ENCODE peak calls at places on chromosomes 7 and 10, in nine cellular contexts. One of them, this sample, is unnamed.

GRCh38 chr10:102917314-102917961 is 656 bp upstream of the CNNM2 start:
- DNase-seq in lung: peak
- DNase-seq in A549: peak
- DNase-seq in colonic mucosa: peak
- DNase-seq in mammary epithelial cell: peak
- DNase-seq in spleen: peak
- DNase-seq in CD4-positive, alpha-beta T cell: peak
- DNase-seq in pancreas: peak
- DNase-seq in PC-3: peak
- DNase-seq in this sample: peak

GRCh38 chr10:110103921-110104461 is 96.2 kb downstream of the ADD3 start:
- DNase-seq in lung: no peak
- DNase-seq in A549: no peak
- DNase-seq in colonic mucosa: no peak
- DNase-seq in mammary epithelial cell: no peak
- DNase-seq in spleen: no peak
- DNase-seq in CD4-positive, alpha-beta T cell: no peak
- DNase-seq in pancreas: no peak
- DNase-seq in PC-3: no peak
- DNase-seq in this sample: no peak

GRCh38 chr7:32218741-32219283 is 148.6 kb upstream of the PDE1C start:
- DNase-seq in lung: no peak
- DNase-seq in A549: no peak
- DNase-seq in colonic mucosa: no peak
- DNase-seq in mammary epithelial cell: peak
- DNase-seq in spleen: no peak
- DNase-seq in CD4-positive, alpha-beta T cell: no peak
- DNase-seq in pancreas: no peak
- DNase-seq in PC-3: no peak
- DNase-seq in this sample: no peak

GRCh38 chr7:10104292-10104691 is 869.4 kb upstream of the PHF14 start:
- DNase-seq in lung: no peak
- DNase-seq in A549: no peak
- DNase-seq in colonic mucosa: no peak
- DNase-seq in mammary epithelial cell: no peak
- DNase-seq in spleen: no peak
- DNase-seq in CD4-positive, alpha-beta T cell: no peak
- DNase-seq in pancreas: no peak
- DNase-seq in PC-3: no peak
- DNase-seq in this sample: no peak

GRCh38 chr10:20034732-20035131 is 218.5 kb downstream of the PLXDC2 start:
- DNase-seq in lung: no peak
- DNase-seq in A549: no peak
- DNase-seq in colonic mucosa: no peak
- DNase-seq in mammary epithelial cell: peak
- DNase-seq in spleen: no peak
- DNase-seq in CD4-positive, alpha-beta T cell: no peak
- DNase-seq in pancreas: no peak
- DNase-seq in PC-3: no peak
- DNase-seq in this sample: no peak

GRCh38 chr10:132063432-132063831 is 2.3 kb upstream of the JAKMIP3 start:
- DNase-seq in lung: no peak
- DNase-seq in A549: no peak
- DNase-seq in colonic mucosa: no peak
- DNase-seq in mammary epithelial cell: no peak
- DNase-seq in spleen: no peak
- DNase-seq in CD4-positive, alpha-beta T cell: no peak
- DNase-seq in pancreas: no peak
- DNase-seq in PC-3: no peak
- DNase-seq in this sample: no peak

GRCh38 chr7:44262031-44262430 is 61.3 kb downstream of the YKT6 start:
- DNase-seq in lung: no peak
- DNase-seq in A549: no peak
- DNase-seq in colonic mucosa: no peak
- DNase-seq in mammary epithelial cell: no peak
- DNase-seq in spleen: no peak
- DNase-seq in CD4-positive, alpha-beta T cell: no peak
- DNase-seq in pancreas: no peak
- DNase-seq in PC-3: no peak
- DNase-seq in this sample: no peak

GRCh38 chr7:80851896-80852476 is 66.9 kb downstream of the SEMA3C start:
- DNase-seq in lung: no peak
- DNase-seq in A549: peak
- DNase-seq in colonic mucosa: no peak
- DNase-seq in mammary epithelial cell: peak
- DNase-seq in spleen: no peak
- DNase-seq in CD4-positive, alpha-beta T cell: no peak
- DNase-seq in pancreas: no peak
- DNase-seq in PC-3: peak
- DNase-seq in this sample: no peak

GRCh38 chr10:77501152-77501845 is 136.3 kb downstream of the KCNMA1 start:
- DNase-seq in lung: no peak
- DNase-seq in A549: peak
- DNase-seq in colonic mucosa: no peak
- DNase-seq in mammary epithelial cell: peak
- DNase-seq in spleen: no peak
- DNase-seq in CD4-positive, alpha-beta T cell: no peak
- DNase-seq in pancreas: no peak
- DNase-seq in PC-3: peak
- DNase-seq in this sample: no peak

GRCh38 chr7:94491410-94491809 is 18.2 kb upstream of the CASD1 start:
- DNase-seq in lung: no peak
- DNase-seq in A549: no peak
- DNase-seq in colonic mucosa: no peak
- DNase-seq in mammary epithelial cell: no peak
- DNase-seq in spleen: no peak
- DNase-seq in CD4-positive, alpha-beta T cell: no peak
- DNase-seq in pancreas: no peak
- DNase-seq in PC-3: no peak
- DNase-seq in this sample: no peak

GRCh38 chr7:17126413-17127374 is 171.8 kb upstream of the AHR start:
- DNase-seq in lung: no peak
- DNase-seq in A549: no peak
- DNase-seq in colonic mucosa: no peak
- DNase-seq in mammary epithelial cell: no peak
- DNase-seq in spleen: no peak
- DNase-seq in CD4-positive, alpha-beta T cell: no peak
- DNase-seq in pancreas: no peak
- DNase-seq in PC-3: no peak
- DNase-seq in this sample: no peak

GRCh38 chr10:88164471-88164870 is 301.0 kb downstream of the PTEN start:
- DNase-seq in lung: no peak
- DNase-seq in A549: no peak
- DNase-seq in colonic mucosa: no peak
- DNase-seq in mammary epithelial cell: no peak
- DNase-seq in spleen: no peak
- DNase-seq in CD4-positive, alpha-beta T cell: no peak
- DNase-seq in pancreas: no peak
- DNase-seq in PC-3: no peak
- DNase-seq in this sample: no peak

GRCh38 chr10:82037076-82037475 is 162.1 kb downstream of the NRG3 start:
- DNase-seq in lung: no peak
- DNase-seq in A549: no peak
- DNase-seq in colonic mucosa: no peak
- DNase-seq in mammary epithelial cell: no peak
- DNase-seq in spleen: no peak
- DNase-seq in CD4-positive, alpha-beta T cell: no peak
- DNase-seq in pancreas: no peak
- DNase-seq in PC-3: no peak
- DNase-seq in this sample: no peak

GRCh38 chr10:28592953-28593352 is 60.0 kb downstream of the WAC start:
- DNase-seq in lung: no peak
- DNase-seq in A549: peak
- DNase-seq in colonic mucosa: no peak
- DNase-seq in mammary epithelial cell: peak
- DNase-seq in spleen: no peak
- DNase-seq in CD4-positive, alpha-beta T cell: no peak
- DNase-seq in pancreas: no peak
- DNase-seq in PC-3: peak
- DNase-seq in this sample: no peak

GRCh38 chr10:59657724-59658123 is 51.9 kb downstream of the SLC16A9 start:
- DNase-seq in lung: no peak
- DNase-seq in A549: no peak
- DNase-seq in colonic mucosa: no peak
- DNase-seq in mammary epithelial cell: no peak
- DNase-seq in spleen: no peak
- DNase-seq in CD4-positive, alpha-beta T cell: no peak
- DNase-seq in pancreas: no peak
- DNase-seq in PC-3: peak
- DNase-seq in this sample: no peak

GRCh38 chr7:13069832-13070231 is 382.4 kb downstream of the ARL4A start:
- DNase-seq in lung: no peak
- DNase-seq in A549: no peak
- DNase-seq in colonic mucosa: no peak
- DNase-seq in mammary epithelial cell: no peak
- DNase-seq in spleen: no peak
- DNase-seq in CD4-positive, alpha-beta T cell: no peak
- DNase-seq in pancreas: no peak
- DNase-seq in PC-3: no peak
- DNase-seq in this sample: no peak

DNA sequence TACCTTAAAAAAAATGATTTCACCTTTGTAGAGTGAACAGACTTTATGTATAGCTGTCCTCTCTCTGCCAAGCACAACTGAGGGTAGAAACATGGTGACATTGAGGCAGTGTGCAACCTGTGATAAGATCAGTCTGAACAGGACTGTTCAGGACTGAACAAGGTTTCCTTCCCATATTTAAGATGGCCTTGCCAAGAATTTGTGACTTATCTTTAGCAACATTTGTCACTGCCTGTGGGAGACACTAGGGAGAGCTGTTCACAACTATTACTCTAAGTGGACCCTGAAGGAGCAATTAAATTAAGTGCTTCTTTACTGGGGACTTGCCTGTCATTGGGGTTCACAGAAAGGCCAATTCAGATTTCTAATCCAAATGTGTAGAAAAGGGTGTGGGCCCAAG is 6.7 kb downstream of the OR13A1 start:
- DNase-seq in lung: no peak
- DNase-seq in A549: no peak
- DNase-seq in colonic mucosa: no peak
- DNase-seq in mammary epithelial cell: peak
- DNase-seq in spleen: no peak
- DNase-seq in CD4-positive, alpha-beta T cell: no peak
- DNase-seq in pancreas: no peak
- DNase-seq in PC-3: peak
- DNase-seq in this sample: no peak
- TF ChIP-seq CTCF in lung: no peak
- TF ChIP-seq CTCF in A549: no peak
- TF ChIP-seq CTCF in colonic mucosa: no peak
- TF ChIP-seq CTCF in mammary epithelial cell: peak
- TF ChIP-seq CTCF in spleen: no peak
- TF ChIP-seq CTCF in CD4-positive, alpha-beta T cell: no peak
- TF ChIP-seq CTCF in pancreas: peak
- TF ChIP-seq CTCF in PC-3: peak
- TF ChIP-seq CTCF in this sample: no peak

GRCh38 chr7:23520582-23520981 is 11.2 kb downstream of the TRA2A start:
- DNase-seq in lung: no peak
- DNase-seq in A549: peak
- DNase-seq in colonic mucosa: no peak
- DNase-seq in mammary epithelial cell: no peak
- DNase-seq in spleen: no peak
- DNase-seq in CD4-positive, alpha-beta T cell: no peak
- DNase-seq in pancreas: no peak
- DNase-seq in PC-3: no peak
- DNase-seq in this sample: no peak
- TF ChIP-seq CTCF in lung: no peak
- TF ChIP-seq CTCF in A549: peak
- TF ChIP-seq CTCF in colonic mucosa: no peak
- TF ChIP-seq CTCF in mammary epithelial cell: no peak
- TF ChIP-seq CTCF in spleen: no peak
- TF ChIP-seq CTCF in CD4-positive, alpha-beta T cell: no peak
- TF ChIP-seq CTCF in pancreas: no peak
- TF ChIP-seq CTCF in PC-3: peak
- TF ChIP-seq CTCF in this sample: no peak

GRCh38 chr10:43128331-43128730 is 9.9 kb upstream of the CSGALNACT2 start:
- DNase-seq in lung: peak
- DNase-seq in A549: no peak
- DNase-seq in colonic mucosa: peak
- DNase-seq in mammary epithelial cell: no peak
- DNase-seq in spleen: no peak
- DNase-seq in CD4-positive, alpha-beta T cell: no peak
- DNase-seq in pancreas: no peak
- DNase-seq in PC-3: no peak
- DNase-seq in this sample: no peak
- TF ChIP-seq CTCF in lung: no peak
- TF ChIP-seq CTCF in A549: no peak
- TF ChIP-seq CTCF in colonic mucosa: no peak
- TF ChIP-seq CTCF in mammary epithelial cell: no peak
- TF ChIP-seq CTCF in spleen: no peak
- TF ChIP-seq CTCF in CD4-positive, alpha-beta T cell: no peak
- TF ChIP-seq CTCF in pancreas: no peak
- TF ChIP-seq CTCF in PC-3: no peak
- TF ChIP-seq CTCF in this sample: no peak

GRCh38 chr7:83270407-83270806 is 107.7 kb upstream of the PCLO start:
- DNase-seq in lung: no peak
- DNase-seq in A549: no peak
- DNase-seq in colonic mucosa: no peak
- DNase-seq in mammary epithelial cell: no peak
- DNase-seq in spleen: no peak
- DNase-seq in CD4-positive, alpha-beta T cell: no peak
- DNase-seq in pancreas: no peak
- DNase-seq in PC-3: no peak
- DNase-seq in this sample: no peak

GRCh38 chr7:83267141-83267631 is 104.5 kb upstream of the PCLO start:
- DNase-seq in lung: no peak
- DNase-seq in A549: peak
- DNase-seq in colonic mucosa: no peak
- DNase-seq in mammary epithelial cell: no peak
- DNase-seq in spleen: no peak
- DNase-seq in CD4-positive, alpha-beta T cell: no peak
- DNase-seq in pancreas: no peak
- DNase-seq in PC-3: peak
- DNase-seq in this sample: no peak

GRCh38 chr7:83273699-83274098 is 111.0 kb upstream of the PCLO start:
- DNase-seq in lung: no peak
- DNase-seq in A549: no peak
- DNase-seq in colonic mucosa: no peak
- DNase-seq in mammary epithelial cell: no peak
- DNase-seq in spleen: no peak
- DNase-seq in CD4-positive, alpha-beta T cell: no peak
- DNase-seq in pancreas: no peak
- DNase-seq in PC-3: no peak
- DNase-seq in this sample: no peak

GRCh38 chr7:83276250-83276649 is 113.6 kb upstream of the PCLO start:
- DNase-seq in lung: no peak
- DNase-seq in A549: no peak
- DNase-seq in colonic mucosa: no peak
- DNase-seq in mammary epithelial cell: no peak
- DNase-seq in spleen: no peak
- DNase-seq in CD4-positive, alpha-beta T cell: no peak
- DNase-seq in pancreas: no peak
- DNase-seq in PC-3: no peak
- DNase-seq in this sample: no peak

GRCh38 chr7:83271212-83272099 is 108.8 kb upstream of the PCLO start:
- DNase-seq in lung: no peak
- DNase-seq in A549: peak
- DNase-seq in colonic mucosa: no peak
- DNase-seq in mammary epithelial cell: peak
- DNase-seq in spleen: no peak
- DNase-seq in CD4-positive, alpha-beta T cell: no peak
- DNase-seq in pancreas: no peak
- DNase-seq in PC-3: peak
- DNase-seq in this sample: no peak
- TF ChIP-seq CTCF in lung: no peak
- TF ChIP-seq CTCF in A549: peak
- TF ChIP-seq CTCF in colonic mucosa: no peak
- TF ChIP-seq CTCF in mammary epithelial cell: peak
- TF ChIP-seq CTCF in spleen: no peak
- TF ChIP-seq CTCF in CD4-positive, alpha-beta T cell: no peak
- TF ChIP-seq CTCF in pancreas: no peak
- TF ChIP-seq CTCF in PC-3: peak
- TF ChIP-seq CTCF in this sample: no peak